ENCODE peak calls at places on chromosome 19, in five cellular contexts. K is fibroblast of lung; V is tibial nerve; R is CD8-positive, alpha-beta T cell; Q is PC-3. O is an unnamed sample.

GRCh38 chr19:40584007-40584406 is 7.3 kb downstream of the SHKBP1 start:
- DNase-seq in Q (peak; percentile 56), V (no peak), R (no peak), K (no peak), O (no peak)

GRCh38 chr19:2325261-2326046 is 2.9 kb downstream of the LSM7 start:
- DNase-seq in V (no peak), Q (no peak), K (no peak), R (no peak), O (no peak)

GRCh38 chr19:5193192-5193591 is 147.4 kb downstream of the PTPRS start:
- DNase-seq in K (no peak), V (no peak), Q (no peak), R (no peak), O (no peak)

GRCh38 chr19:48102870-48103751 is 7.5 kb downstream of the PLA2G4C start:
- DNase-seq in R (no peak), V (no peak), K (peak; percentile 35), Q (peak; percentile 59), O (no peak)

GRCh38 chr19:34193439-34193838 is 21.1 kb downstream of the LSM14A start:
- DNase-seq in K (no peak), Q (no peak), V (no peak), R (no peak), O (no peak)

GRCh38 chr19:50512999-50513745 is 541 bp downstream of the ASPDH start:
- DNase-seq in K (no peak), R (no peak), V (no peak), Q (no peak), O (no peak)

GRCh38 chr19:42143341-42144234 is 11.3 kb upstream of the POU2F2 start:
- DNase-seq in R (no peak), K (peak; percentile 37), Q (peak; percentile 28), V (no peak), O (no peak)

GRCh38 chr19:30411714-30412113 is 39.5 kb downstream of the ZNF536 start:
- DNase-seq in V (no peak), Q (no peak), R (no peak), K (no peak), O (no peak)

GRCh38 chr19:54616840-54617560 is 13.3 kb upstream of the LILRB1 start:
- DNase-seq in K (no peak), V (no peak), Q (no peak), R (no peak), O (no peak)

GRCh38 chr19:33171916-33172359 is 22.2 kb upstream of the LRP3 start:
- DNase-seq in R (no peak), V (no peak), Q (peak; percentile 53), K (peak; percentile 38), O (no peak)

GRCh38 chr19:38304866-38305429 is 897 bp downstream of the C19orf33 start:
- DNase-seq in Q (peak; percentile 95), V (peak; percentile 51), R (no peak), K (no peak), O (no peak)

GRCh38 chr19:49771674-49772139 is 4.9 kb downstream of the AP2A1 start:
- DNase-seq in K (no peak), V (no peak), R (no peak), Q (no peak), O (no peak)

DNA sequence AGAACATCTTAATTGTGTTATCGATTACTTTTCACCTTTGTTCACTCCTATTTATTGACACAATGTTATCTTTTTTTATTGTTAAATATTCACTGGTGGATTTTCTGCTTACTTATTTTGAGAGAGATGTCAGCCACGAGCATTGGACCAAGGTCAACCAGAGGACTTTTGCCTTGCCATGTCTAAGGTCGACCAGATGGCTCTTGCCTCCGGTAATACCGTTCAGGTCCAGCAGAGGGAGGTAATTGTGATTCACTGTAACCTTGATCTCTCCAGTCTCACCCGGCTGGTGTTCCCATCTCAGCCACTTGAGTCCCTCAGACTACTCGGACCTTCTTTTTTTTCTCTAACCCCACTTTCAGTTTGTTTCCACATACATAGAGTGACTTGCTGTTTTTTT is 1438.1 kb downstream of the UQCRFS1 start:
- DNase-seq in K (no peak), R (no peak), V (no peak), Q (peak; percentile 5), O (no peak)
- TF ChIP-seq CTCF in K (peak; percentile 6), R (peak; percentile 15), V (no peak), Q (peak; percentile 27), O (peak; percentile 23)

GRCh38 chr19:8307965-8308866 is at the start of gene CD320:
- DNase-seq in R (peak; percentile 71), K (peak; percentile 89), Q (peak; percentile 96), V (peak; percentile 81), O (peak; percentile 64)
- H3K4me3 ChIP-seq in R (peak within 1 kb of the TSS; percentile 64), K (peak within 1 kb of the TSS; percentile 65), Q (peak within 1 kb of the TSS; percentile 77), V (peak within 1 kb of the TSS; percentile 78), O (peak within 1 kb of the TSS; percentile 75)

GRCh38 chr19:10432736-10433130 is 12.4 kb downstream of the PDE4A start:
- DNase-seq in R (no peak), V (no peak), K (no peak), Q (no peak), O (no peak)

GRCh38 chr19:10433131-10433536 is 12.8 kb downstream of the PDE4A start:
- DNase-seq in Q (no peak), V (no peak), K (no peak), R (no peak), O (no peak)

GRCh38 chr19:10431254-10431942 is 11.1 kb downstream of the PDE4A start:
- DNase-seq in R (no peak), Q (peak; percentile 37), V (no peak), K (no peak), O (no peak)

GRCh38 chr19:10430505-10431253 is 10.3 kb downstream of the PDE4A start:
- DNase-seq in R (no peak), K (peak; percentile 43), V (no peak), Q (peak; percentile 30), O (no peak)

DNA sequence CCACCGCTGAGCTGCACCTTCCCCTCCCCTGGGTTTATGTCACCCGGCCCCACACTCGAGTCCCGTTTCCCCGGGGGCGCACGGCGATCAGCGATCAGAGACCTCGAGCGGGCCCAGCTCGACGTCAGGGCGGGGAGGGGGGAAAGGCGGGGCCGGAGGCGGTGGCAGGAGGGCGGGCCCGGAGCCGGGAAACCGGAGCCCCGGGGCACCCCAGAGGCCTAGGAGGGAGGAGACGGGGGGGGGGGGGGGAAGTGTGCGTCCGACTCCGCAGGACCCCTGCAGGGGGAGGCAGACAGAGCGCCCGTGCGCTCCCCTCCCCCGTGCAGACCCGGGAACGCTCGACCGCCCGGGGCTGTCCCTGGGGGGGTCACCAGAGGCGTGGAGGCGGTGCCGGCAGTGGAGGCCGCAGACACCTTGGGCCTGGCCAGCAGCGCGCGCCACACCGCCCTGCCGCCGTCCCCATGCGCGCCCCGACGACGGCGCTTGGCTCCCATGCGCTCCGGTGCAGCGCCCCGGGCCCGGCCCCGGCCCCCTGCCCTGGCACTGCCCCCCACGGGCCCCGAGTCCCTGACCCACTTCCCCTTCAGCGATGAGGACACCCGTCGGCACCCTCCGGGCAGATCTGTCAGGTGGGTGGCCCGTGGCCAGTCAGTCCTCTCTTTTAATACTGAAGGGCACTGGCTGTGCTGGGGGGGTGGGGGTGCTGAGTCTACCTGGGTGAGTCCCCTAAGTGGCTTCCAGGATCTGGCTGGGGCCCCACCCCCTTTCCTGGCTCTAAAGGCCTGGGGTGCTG is 11.8 kb downstream of the PDE4A start:
- DNase-seq in V (no peak), K (no peak), R (peak; percentile 60), Q (peak; percentile 42), O (no peak)
- H3K27ac ChIP-seq in V (no peak overlapping the region), K (no peak overlapping the region), R (peak overlapping the region; percentile 43), Q (no peak overlapping the region), O (no peak overlapping the region)

DNA sequence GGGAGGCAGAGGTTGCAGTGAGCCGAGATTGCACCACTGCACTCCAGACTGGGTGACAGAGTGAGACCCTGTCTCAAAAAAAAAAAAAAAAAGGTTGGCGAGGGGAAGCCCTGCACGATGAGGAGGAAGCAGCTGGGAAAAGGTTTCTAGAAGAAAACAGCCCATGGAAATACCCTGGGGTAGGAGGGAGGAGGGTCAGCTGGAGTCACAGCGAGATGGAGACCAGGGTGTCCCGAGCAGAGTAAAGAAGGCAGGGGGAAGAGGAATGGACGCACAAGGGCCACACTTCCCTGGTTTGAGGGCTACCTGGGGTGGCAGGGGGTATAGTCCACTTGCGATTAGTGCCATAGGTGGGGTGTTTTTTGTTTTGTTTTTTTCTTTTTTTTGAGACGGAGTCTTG is 6.4 kb downstream of the KANK3 start:
- DNase-seq in V (no peak), Q (no peak), R (no peak), K (no peak), O (no peak)
- TF ChIP-seq CTCF in V (no peak), Q (no peak), R (no peak), K (no peak), O (no peak)